ENCODE peak calls at places on chromosomes 6 and 20, in five cellular contexts. D is fibroblast of pulmonary artery; L is fibroblast of the aortic adventitia; F is psoas muscle; R is CD4-positive, alpha-beta memory T cell. S is an unnamed sample.

GRCh38 chr6:111626446-111626845 is 20.8 kb upstream of the TRAF3IP2 start:
- DNase-seq in L (no peak), R (no peak), D (no peak), F (no peak), S (peak; percentile 49)

GRCh38 chr6:3750324-3751018 is 1.0 kb downstream of the PXDC1 start:
- DNase-seq in F (peak; percentile 89), D (peak; percentile 76), L (peak; percentile 78), R (no peak), S (no peak)

GRCh38 chr6:147417954-147418353 is 90.5 kb upstream of the SAMD5 start:
- DNase-seq in D (no peak), R (no peak), F (no peak), L (no peak), S (no peak)

GRCh38 chr6:42007753-42008528 is 42.4 kb upstream of the TAF8 start:
- DNase-seq in D (no peak), F (no peak), L (no peak), R (peak; percentile 59), S (no peak)

GRCh38 chr6:91569071-91569470 is 982.2 kb upstream of the MAP3K7 start:
- DNase-seq in L (no peak), D (no peak), F (no peak), R (no peak), S (peak; percentile 47)

GRCh38 chr20:41635158-41635557 is 17.0 kb upstream of the CHD6 start:
- DNase-seq in L (no peak), F (no peak), D (no peak), R (no peak), S (no peak)

GRCh38 chr6:16639689-16640480 is 121.4 kb downstream of the ATXN1 start:
- DNase-seq in R (no peak), D (peak; percentile 80), F (no peak), L (peak; percentile 71), S (peak; percentile 73)

GRCh38 chr20:2709205-2709981 is 16.8 kb downstream of the EBF4 start:
- DNase-seq in F (no peak), L (no peak), D (no peak), R (no peak), S (no peak)

GRCh38 chr20:42260216-42260615 is 642.0 kb upstream of the CHD6 start:
- DNase-seq in L (no peak), R (no peak), D (no peak), F (no peak), S (no peak)

GRCh38 chr20:62167474-62167873 is 15.4 kb upstream of the MTG2 start:
- DNase-seq in R (no peak), F (no peak), L (no peak), D (no peak), S (no peak)

GRCh38 chr6:167707686-167708500 is 118.8 kb upstream of the AFDN start:
- DNase-seq in D (no peak), R (no peak), L (no peak), F (no peak), S (no peak)

GRCh38 chr6:140850438-140850837 is 1282.3 kb upstream of the GJE1 start:
- DNase-seq in D (peak; percentile 55), L (peak; percentile 72), F (no peak), R (no peak), S (no peak)

GRCh38 chr6:149217466-149217888 is 100.0 kb upstream of the TAB2 start:
- DNase-seq in F (no peak), R (no peak), L (no peak), D (no peak), S (no peak)

GRCh38 chr6:35185302-35185681 is 28.5 kb upstream of the SCUBE3 start:
- DNase-seq in L (peak; percentile 43), F (peak; percentile 31), R (no peak), D (peak; percentile 73), S (no peak)

GRCh38 chr20:24814556-24815195 is 134.4 kb upstream of the CST7 start:
- DNase-seq in D (no peak), L (no peak), R (no peak), F (no peak), S (no peak)

GRCh38 chr20:62120990-62121775 is 1.1 kb upstream of the LSM14B start:
- DNase-seq in F (no peak), R (no peak), L (peak; percentile 80), D (peak; percentile 67), S (no peak)

GRCh38 chr6:51477912-51478311 is 609.5 kb downstream of the PKHD1 start:
- DNase-seq in R (no peak), F (no peak), D (no peak), L (no peak), S (no peak)

GRCh38 chr20:21315138-21315537 is 12.0 kb downstream of the XRN2 start:
- DNase-seq in D (peak; percentile 86), F (no peak), L (peak; percentile 96), R (no peak), S (no peak)

GRCh38 chr6:90355965-90356364 is 59.3 kb upstream of the BACH2 start:
- DNase-seq in D (peak; percentile 7), R (no peak), F (no peak), L (no peak), S (no peak)

GRCh38 chr6:160088774-160089533 is 32.7 kb upstream of the SLC22A1 start:
- DNase-seq in R (no peak), F (no peak), L (no peak), D (no peak), S (no peak)

GRCh38 chr6:113190170-113190569 is 667.0 kb upstream of the MARCKS start:
- DNase-seq in R (no peak), L (no peak), D (peak; percentile 18), F (no peak), S (no peak)

GRCh38 chr20:13395232-13395631 is 174.2 kb downstream of the ISM1 start:
- DNase-seq in D (no peak), R (no peak), L (no peak), F (no peak), S (no peak)

GRCh38 chr6:47727391-47727790 is 29.0 kb downstream of the ADGRF4 start:
- DNase-seq in F (no peak), L (peak; percentile 14), R (no peak), D (no peak), S (no peak)

GRCh38 chr20:33826270-33826897 is 15.2 kb downstream of the CHMP4B start:
- DNase-seq in L (no peak), F (no peak), R (no peak), D (no peak), S (no peak)

GRCh38 chr6:112357801-112358200 is 10.7 kb downstream of the RFPL4B start:
- DNase-seq in R (no peak), D (peak; percentile 73), L (peak; percentile 66), F (no peak), S (no peak)

GRCh38 chr20:41011551-41012067 is 17.0 kb upstream of the TOP1 start:
- DNase-seq in R (no peak), L (no peak), F (no peak), D (no peak), S (no peak)

GRCh38 chr6:152146385-152146784 is 338.9 kb downstream of the ESR1 start:
- DNase-seq in L (peak; percentile 83), R (no peak), F (no peak), D (peak; percentile 58), S (no peak)

GRCh38 chr20:56430471-56430870 is 18.4 kb downstream of the CASS4 start:
- DNase-seq in F (no peak), R (no peak), D (no peak), L (no peak), S (no peak)

GRCh38 chr6:166989427-166990034 is 9.7 kb upstream of the CEP43 start:
- DNase-seq in F (no peak), R (peak; percentile 51), L (peak; percentile 70), D (peak; percentile 65), S (no peak)

GRCh38 chr6:168101201-168102092 is 22.4 kb upstream of the FRMD1 start:
- DNase-seq in D (no peak), F (peak; percentile 14), L (no peak), R (no peak), S (no peak)

GRCh38 chr6:3517350-3517749 is 60.5 kb upstream of the SLC22A23 start:
- DNase-seq in D (peak; percentile 95), L (peak; percentile 96), F (no peak), R (no peak), S (peak; percentile 21)

S was measured in retinal pigment epithelial cell.